ENCODE peak calls at places on chromosomes 16 and 17, in eight cellular contexts. One of them, this sample, is unnamed.

GRCh38 chr16:48117217-48118105 is 38.3 kb downstream of the ABCC12 start:
- DNase-seq in mesothelial cell of epicardium: peak
- DNase-seq in NAMALWA: peak
- DNase-seq in MM.1S: no peak
- DNase-seq in mucosa of gallbladder: no peak
- DNase-seq in HS-27A: no peak
- DNase-seq in glomerular endothelial cell: no peak
- DNase-seq in stimulated activated CD8-positive, alpha-beta memory T cell treated with anti-CD3 and anti-CD28 coated beads, Interleukin-4, amount 100 ng/mL, for 24 hours: peak
- DNase-seq in this sample: peak

GRCh38 chr16:55379876-55380390 is 55.9 kb downstream of the IRX6 start:
- DNase-seq in MM.1S: no peak
- DNase-seq in glomerular endothelial cell: no peak
- DNase-seq in stimulated activated CD8-positive, alpha-beta memory T cell treated with anti-CD3 and anti-CD28 coated beads, Interleukin-4, amount 100 ng/mL, for 24 hours: no peak
- DNase-seq in NAMALWA: no peak
- DNase-seq in mucosa of gallbladder: no peak
- DNase-seq in HS-27A: no peak
- DNase-seq in mesothelial cell of epicardium: no peak
- DNase-seq in this sample: no peak

GRCh38 chr17:79678091-79678731 is 52.5 kb upstream of the ENPP7 start:
- DNase-seq in stimulated activated CD8-positive, alpha-beta memory T cell treated with anti-CD3 and anti-CD28 coated beads, Interleukin-4, amount 100 ng/mL, for 24 hours: no peak
- DNase-seq in NAMALWA: no peak
- DNase-seq in HS-27A: no peak
- DNase-seq in mucosa of gallbladder: no peak
- DNase-seq in mesothelial cell of epicardium: no peak
- DNase-seq in glomerular endothelial cell: no peak
- DNase-seq in MM.1S: no peak
- DNase-seq in this sample: no peak

GRCh38 chr16:66121466-66121865 is 245.0 kb upstream of the CDH5 start:
- DNase-seq in stimulated activated CD8-positive, alpha-beta memory T cell treated with anti-CD3 and anti-CD28 coated beads, Interleukin-4, amount 100 ng/mL, for 24 hours: no peak
- DNase-seq in mesothelial cell of epicardium: no peak
- DNase-seq in MM.1S: no peak
- DNase-seq in NAMALWA: no peak
- DNase-seq in HS-27A: no peak
- DNase-seq in glomerular endothelial cell: no peak
- DNase-seq in mucosa of gallbladder: no peak
- DNase-seq in this sample: no peak

GRCh38 chr17:7443499-7444485 is 1.1 kb upstream of the CHRNB1 start:
- DNase-seq in mucosa of gallbladder: no peak
- DNase-seq in glomerular endothelial cell: no peak
- DNase-seq in HS-27A: no peak
- DNase-seq in mesothelial cell of epicardium: no peak
- DNase-seq in NAMALWA: no peak
- DNase-seq in MM.1S: no peak
- DNase-seq in stimulated activated CD8-positive, alpha-beta memory T cell treated with anti-CD3 and anti-CD28 coated beads, Interleukin-4, amount 100 ng/mL, for 24 hours: no peak
- DNase-seq in this sample: no peak

GRCh38 chr16:53651357-53651756 is 52.3 kb downstream of the RPGRIP1L start:
- DNase-seq in mesothelial cell of epicardium: no peak
- DNase-seq in NAMALWA: no peak
- DNase-seq in stimulated activated CD8-positive, alpha-beta memory T cell treated with anti-CD3 and anti-CD28 coated beads, Interleukin-4, amount 100 ng/mL, for 24 hours: no peak
- DNase-seq in MM.1S: no peak
- DNase-seq in glomerular endothelial cell: no peak
- DNase-seq in HS-27A: no peak
- DNase-seq in mucosa of gallbladder: no peak
- DNase-seq in this sample: no peak

GRCh38 chr16:30152517-30152916 is 29.5 kb upstream of the MAPK3 start:
- DNase-seq in glomerular endothelial cell: no peak
- DNase-seq in mucosa of gallbladder: no peak
- DNase-seq in MM.1S: no peak
- DNase-seq in mesothelial cell of epicardium: no peak
- DNase-seq in NAMALWA: no peak
- DNase-seq in HS-27A: no peak
- DNase-seq in stimulated activated CD8-positive, alpha-beta memory T cell treated with anti-CD3 and anti-CD28 coated beads, Interleukin-4, amount 100 ng/mL, for 24 hours: no peak
- DNase-seq in this sample: no peak

GRCh38 chr17:82317394-82318168 is at the start of gene CD7:
- DNase-seq in NAMALWA: no peak
- DNase-seq in mucosa of gallbladder: no peak
- DNase-seq in mesothelial cell of epicardium: no peak
- DNase-seq in stimulated activated CD8-positive, alpha-beta memory T cell treated with anti-CD3 and anti-CD28 coated beads, Interleukin-4, amount 100 ng/mL, for 24 hours: peak
- DNase-seq in HS-27A: no peak
- DNase-seq in MM.1S: no peak
- DNase-seq in glomerular endothelial cell: no peak
- DNase-seq in this sample: no peak

GRCh38 chr17:52148969-52149351 is 9.6 kb downstream of the CA10 start:
- DNase-seq in HS-27A: no peak
- DNase-seq in MM.1S: no peak
- DNase-seq in NAMALWA: no peak
- DNase-seq in stimulated activated CD8-positive, alpha-beta memory T cell treated with anti-CD3 and anti-CD28 coated beads, Interleukin-4, amount 100 ng/mL, for 24 hours: no peak
- DNase-seq in glomerular endothelial cell: no peak
- DNase-seq in mucosa of gallbladder: peak
- DNase-seq in mesothelial cell of epicardium: no peak
- DNase-seq in this sample: no peak

GRCh38 chr17:28763137-28763799 is 19.5 kb downstream of the TRAF4 start:
- DNase-seq in MM.1S: peak
- DNase-seq in mesothelial cell of epicardium: no peak
- DNase-seq in stimulated activated CD8-positive, alpha-beta memory T cell treated with anti-CD3 and anti-CD28 coated beads, Interleukin-4, amount 100 ng/mL, for 24 hours: no peak
- DNase-seq in glomerular endothelial cell: no peak
- DNase-seq in NAMALWA: no peak
- DNase-seq in mucosa of gallbladder: no peak
- DNase-seq in HS-27A: no peak
- DNase-seq in this sample: peak

GRCh38 chr16:25006504-25007055 is 8.6 kb downstream of the ARHGAP17 start:
- DNase-seq in mucosa of gallbladder: no peak
- DNase-seq in NAMALWA: no peak
- DNase-seq in mesothelial cell of epicardium: no peak
- DNase-seq in stimulated activated CD8-positive, alpha-beta memory T cell treated with anti-CD3 and anti-CD28 coated beads, Interleukin-4, amount 100 ng/mL, for 24 hours: no peak
- DNase-seq in glomerular endothelial cell: no peak
- DNase-seq in HS-27A: no peak
- DNase-seq in MM.1S: no peak
- DNase-seq in this sample: no peak

GRCh38 chr16:14102925-14103720 is 32.0 kb downstream of the MRTFB start:
- DNase-seq in HS-27A: no peak
- DNase-seq in glomerular endothelial cell: no peak
- DNase-seq in mesothelial cell of epicardium: no peak
- DNase-seq in NAMALWA: no peak
- DNase-seq in stimulated activated CD8-positive, alpha-beta memory T cell treated with anti-CD3 and anti-CD28 coated beads, Interleukin-4, amount 100 ng/mL, for 24 hours: no peak
- DNase-seq in MM.1S: no peak
- DNase-seq in mucosa of gallbladder: no peak
- DNase-seq in this sample: no peak

This sample was measured in GM12865.